ENCODE peak calls at places on chromosomes 12 and 14, in four cellular contexts. W is mesenchymal stem cell, J is mesendoderm, B is H1. Q is an unnamed sample.

GRCh38 chr12:117890137-117890536 is 78.7 kb downstream of the KSR2 start:
- DNase-seq in B (no peak), J (peak), W (no peak), Q (no peak)

GRCh38 chr12:2264622-2265306 is 212.0 kb downstream of the CACNA1C start:
- DNase-seq in J (peak), B (no peak), W (peak), Q (no peak)

GRCh38 chr12:64229240-64229639 is 7.1 kb upstream of the KICS2 start:
- DNase-seq in J (peak), B (no peak), W (no peak), Q (no peak)

GRCh38 chr14:40494483-40494882 is 1062.2 kb upstream of the FBXO33 start:
- DNase-seq in B (no peak), J (no peak), W (no peak), Q (no peak)

GRCh38 chr14:55329999-55330710 is 58.9 kb downstream of the FBXO34 start:
- DNase-seq in J (no peak), W (no peak), B (no peak), Q (no peak)

GRCh38 chr12:57416039-57416996 is 14.5 kb downstream of the R3HDM2 start:
- DNase-seq in J (peak), B (no peak), W (peak), Q (no peak)

GRCh38 chr14:69323266-69323966 is 63.5 kb downstream of the GALNT16 start:
- DNase-seq in J (no peak), W (no peak), B (no peak), Q (no peak)

GRCh38 chr12:102167821-102168605 is 29.6 kb downstream of the PMCH start:
- DNase-seq in W (peak), B (no peak), J (no peak), Q (no peak)

GRCh38 chr12:79850610-79851299 is 84.1 kb downstream of the PPP1R12A start:
- DNase-seq in B (no peak), J (no peak), W (no peak), Q (no peak)

GRCh38 chr12:119594772-119595445 is 1.3 kb downstream of the TMEM233 start:
- DNase-seq in B (peak), J (peak), W (no peak), Q (peak)

GRCh38 chr12:50620050-50620974 is 115.5 kb downstream of the DIP2B start:
- DNase-seq in B (no peak), J (peak), W (peak), Q (peak)

GRCh38 chr12:42696424-42697149 is 107.0 kb upstream of the PRICKLE1 start:
- DNase-seq in W (peak), J (no peak), B (no peak), Q (no peak)

GRCh38 chr14:104816678-104816945 is 15.7 kb downstream of the ZBTB42 start:
- DNase-seq in W (no peak), J (no peak), B (no peak), Q (no peak)

GRCh38 chr12:53795927-53796326 is 44.1 kb upstream of the CISTR start:
- DNase-seq in J (no peak), B (no peak), W (no peak), Q (no peak)

GRCh38 chr14:91946313-91947195 is 940 bp downstream of the FBLN5 start:
- DNase-seq in J (no peak), W (peak), B (peak), Q (no peak)

GRCh38 chr14:55019968-55020554 is 6.8 kb downstream of the WDHD1 start:
- DNase-seq in B (no peak), W (peak), J (no peak), Q (no peak)

GRCh38 chr14:99274346-99275221 is 2.6 kb upstream of the BCL11B start:
- DNase-seq in B (peak), W (peak), J (peak), Q (peak)

GRCh38 chr12:130200445-130200844 is 38.2 kb downstream of the FZD10 start:
- DNase-seq in W (no peak), B (no peak), J (no peak), Q (no peak)

GRCh38 chr14:92632546-92633273 is 115.7 kb downstream of the LGMN start:
- DNase-seq in W (no peak), J (no peak), B (no peak), Q (no peak)

GRCh38 chr12:14774944-14775651 is 28.2 kb downstream of the WBP11 start:
- DNase-seq in W (peak), B (peak), J (peak), Q (no peak)

GRCh38 chr14:24243336-24243836 is 963 bp upstream of the TINF2 start:
- DNase-seq in W (no peak), J (peak), B (no peak), Q (peak)

GRCh38 chr14:73996731-73997107 is 22.4 kb downstream of the ENTPD5 start:
- DNase-seq in B (no peak), J (no peak), W (no peak), Q (no peak)

DNA sequence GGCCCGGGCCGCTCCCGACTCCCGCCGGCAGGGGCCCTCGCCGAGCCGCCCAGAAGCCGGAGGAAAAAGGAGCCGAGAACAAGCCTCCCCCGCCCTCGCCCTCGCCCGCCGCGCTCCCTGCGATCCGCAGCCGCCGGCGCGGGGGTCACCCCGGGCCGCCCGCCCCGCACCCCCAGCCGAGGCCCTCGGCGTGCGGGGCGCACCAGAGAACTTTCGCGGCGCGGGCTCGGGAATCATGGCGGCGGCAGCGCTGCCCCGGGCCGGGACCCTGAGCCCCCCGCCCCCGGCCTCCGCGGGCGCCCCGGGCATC is 519 bp downstream of the CDK2AP1 start:
- DNase-seq in B (peak), W (peak), J (peak), Q (peak)
- H3K4me3 ChIP-seq in B (peak), W (peak), J (peak), Q (peak)

GRCh38 chr14:76826122-76826521 is at the start of gene LRRC74A:
- DNase-seq in B (no peak), W (no peak), J (no peak), Q (no peak)
- H4K8ac ChIP-seq in B (no peak), W (no peak), J (no peak), Q (no peak)

GRCh38 chr12:114664661-114665320 is 19.2 kb downstream of the TBX3 start:
- DNase-seq in B (peak), J (peak), W (no peak), Q (no peak)
- H3K4me3 ChIP-seq in B (peak), J (no peak), W (no peak), Q (no peak)

DNA sequence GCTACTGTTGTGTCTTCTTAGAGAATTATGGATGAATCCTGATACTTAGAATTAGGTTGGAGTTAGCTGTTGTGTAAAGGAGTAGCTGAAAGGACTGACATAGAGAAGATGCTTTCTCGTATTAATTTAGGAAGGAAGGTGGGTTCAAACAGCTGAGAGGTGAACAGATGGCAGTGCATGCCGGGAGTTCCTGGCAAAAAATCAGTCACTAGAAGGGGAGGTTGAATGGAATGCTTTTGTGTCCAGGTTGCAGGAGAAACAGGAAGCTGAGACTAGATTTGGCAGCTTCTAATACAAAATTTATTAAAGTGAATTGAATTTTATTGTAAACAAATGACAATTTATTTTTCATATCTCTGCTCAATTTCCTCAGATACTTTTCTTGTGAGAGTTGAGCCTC is 70.8 kb downstream of the BTG1 start:
- DNase-seq in B (no peak), W (no peak), J (no peak), Q (no peak)
- H4K8ac ChIP-seq in B (no peak), W (no peak), J (no peak), Q (no peak)

GRCh38 chr12:49200882-49201594 is 12.2 kb upstream of the TUBA1A start:
- DNase-seq in B (no peak), J (peak), W (peak), Q (no peak)

GRCh38 chr12:49201595-49202295 is 12.9 kb upstream of the TUBA1A start:
- DNase-seq in W (peak), B (no peak), J (peak), Q (no peak)

GRCh38 chr12:49195734-49196133 is 6.9 kb upstream of the TUBA1A start:
- DNase-seq in B (no peak), J (no peak), W (no peak), Q (no peak)

DNA sequence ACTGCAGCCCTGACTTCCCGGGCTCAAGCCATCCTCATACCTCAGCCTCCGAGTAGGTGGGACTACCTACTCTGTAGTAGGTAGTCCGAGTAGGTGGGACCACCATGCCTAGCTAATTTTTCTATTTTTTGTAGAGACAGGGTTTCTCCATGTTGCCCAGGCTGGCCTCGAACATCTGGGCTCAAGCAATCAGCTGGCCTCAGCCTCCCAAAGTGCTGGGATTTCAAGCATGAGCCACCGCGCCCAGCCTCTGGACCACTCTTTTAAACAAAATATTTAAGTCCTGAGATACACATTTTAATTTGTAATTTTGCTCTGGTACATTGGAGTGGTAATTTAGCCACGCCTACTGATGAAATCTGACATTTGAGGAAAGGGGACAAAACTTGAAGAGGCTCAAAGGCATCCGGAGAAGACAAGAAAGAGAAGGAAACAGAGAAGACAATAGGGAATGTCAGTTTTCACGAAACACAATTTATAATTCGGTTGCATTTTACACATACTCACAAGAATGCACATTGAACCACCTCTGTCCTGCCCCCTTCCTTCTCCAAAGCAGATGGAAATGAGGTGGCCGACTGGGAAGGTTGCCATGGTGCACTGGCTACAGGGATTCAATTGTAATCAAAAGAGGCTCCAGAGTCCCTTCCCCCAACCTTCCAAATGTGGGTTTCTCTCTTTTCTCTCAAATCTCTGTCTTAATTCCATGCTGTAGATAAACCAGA is 9.7 kb upstream of the TUBA1A start:
- DNase-seq in W (peak), J (peak), B (no peak), Q (no peak)
- H3K4me3 ChIP-seq in W (no peak), J (no peak), B (peak), Q (no peak)

GRCh38 chr12:65608319-65608916 is 215.9 kb upstream of the HMGA2 start:
- DNase-seq in J (no peak), B (no peak), W (no peak), Q (no peak)
- H4K8ac ChIP-seq in J (no peak), B (no peak), W (no peak), Q (no peak)

Q was measured in neuronal stem cell.